ENCODE peak calls at places on chromosomes 6 and 20, in seven cellular contexts. One of them, this sample, is unnamed.

GRCh38 chr20:52552181-52552872 is 360.7 kb upstream of the ZFP64 start:
- DNase-seq in fibroblast of pulmonary artery: peak
- DNase-seq in GM12878: no peak
- DNase-seq in trophoblast cell: peak
- DNase-seq in CD8-positive, alpha-beta memory T cell: no peak
- DNase-seq in body of pancreas: no peak
- DNase-seq in epithelial cell of esophagus: peak
- DNase-seq in this sample: no peak

GRCh38 chr6:107020239-107020638 is 7.8 kb upstream of the MTRES1 start:
- DNase-seq in fibroblast of pulmonary artery: no peak
- DNase-seq in GM12878: no peak
- DNase-seq in trophoblast cell: no peak
- DNase-seq in CD8-positive, alpha-beta memory T cell: no peak
- DNase-seq in body of pancreas: no peak
- DNase-seq in epithelial cell of esophagus: no peak
- DNase-seq in this sample: no peak

GRCh38 chr20:51426879-51427624 is 115.5 kb downstream of the NFATC2 start:
- DNase-seq in fibroblast of pulmonary artery: no peak
- DNase-seq in GM12878: no peak
- DNase-seq in trophoblast cell: no peak
- DNase-seq in CD8-positive, alpha-beta memory T cell: no peak
- DNase-seq in body of pancreas: no peak
- DNase-seq in epithelial cell of esophagus: no peak
- DNase-seq in this sample: no peak

GRCh38 chr6:56954389-56955170 is at the start of gene BEND6:
- DNase-seq in fibroblast of pulmonary artery: peak
- DNase-seq in GM12878: no peak
- DNase-seq in trophoblast cell: peak
- DNase-seq in CD8-positive, alpha-beta memory T cell: peak
- DNase-seq in body of pancreas: peak
- DNase-seq in epithelial cell of esophagus: peak
- DNase-seq in this sample: no peak

GRCh38 chr6:134093007-134093573 is 40.7 kb upstream of the SLC2A12 start:
- DNase-seq in fibroblast of pulmonary artery: no peak
- DNase-seq in GM12878: peak
- DNase-seq in trophoblast cell: no peak
- DNase-seq in CD8-positive, alpha-beta memory T cell: no peak
- DNase-seq in body of pancreas: no peak
- DNase-seq in epithelial cell of esophagus: no peak
- DNase-seq in this sample: peak

GRCh38 chr6:15430181-15430580 is 184.3 kb downstream of the JARID2 start:
- DNase-seq in fibroblast of pulmonary artery: peak
- DNase-seq in GM12878: no peak
- DNase-seq in trophoblast cell: no peak
- DNase-seq in CD8-positive, alpha-beta memory T cell: no peak
- DNase-seq in body of pancreas: no peak
- DNase-seq in epithelial cell of esophagus: no peak
- DNase-seq in this sample: no peak

GRCh38 chr20:34578521-34579147 is 20.1 kb downstream of the MAP1LC3A start:
- DNase-seq in fibroblast of pulmonary artery: no peak
- DNase-seq in GM12878: no peak
- DNase-seq in trophoblast cell: no peak
- DNase-seq in CD8-positive, alpha-beta memory T cell: no peak
- DNase-seq in body of pancreas: no peak
- DNase-seq in epithelial cell of esophagus: no peak
- DNase-seq in this sample: no peak

GRCh38 chr6:116287668-116288282 is 8.0 kb upstream of the TSPYL1 start:
- DNase-seq in fibroblast of pulmonary artery: peak
- DNase-seq in GM12878: no peak
- DNase-seq in trophoblast cell: no peak
- DNase-seq in CD8-positive, alpha-beta memory T cell: no peak
- DNase-seq in body of pancreas: peak
- DNase-seq in epithelial cell of esophagus: peak
- DNase-seq in this sample: no peak

GRCh38 chr6:143842468-143842901 is 653 bp upstream of the LTV1 start:
- DNase-seq in fibroblast of pulmonary artery: no peak
- DNase-seq in GM12878: no peak
- DNase-seq in trophoblast cell: no peak
- DNase-seq in CD8-positive, alpha-beta memory T cell: no peak
- DNase-seq in body of pancreas: no peak
- DNase-seq in epithelial cell of esophagus: no peak
- DNase-seq in this sample: no peak

GRCh38 chr20:9508240-9508661 is 6.1 kb upstream of the LAMP5 start:
- DNase-seq in fibroblast of pulmonary artery: no peak
- DNase-seq in GM12878: no peak
- DNase-seq in trophoblast cell: no peak
- DNase-seq in CD8-positive, alpha-beta memory T cell: no peak
- DNase-seq in body of pancreas: no peak
- DNase-seq in epithelial cell of esophagus: no peak
- DNase-seq in this sample: no peak

GRCh38 chr6:13373488-13373886 is 45.1 kb upstream of the TBC1D7 start:
- DNase-seq in fibroblast of pulmonary artery: peak
- DNase-seq in GM12878: no peak
- DNase-seq in trophoblast cell: no peak
- DNase-seq in CD8-positive, alpha-beta memory T cell: no peak
- DNase-seq in body of pancreas: no peak
- DNase-seq in epithelial cell of esophagus: no peak
- DNase-seq in this sample: no peak

GRCh38 chr6:148835920-148836441 is 89.2 kb downstream of the UST start:
- DNase-seq in fibroblast of pulmonary artery: peak
- DNase-seq in GM12878: no peak
- DNase-seq in trophoblast cell: no peak
- DNase-seq in CD8-positive, alpha-beta memory T cell: no peak
- DNase-seq in body of pancreas: no peak
- DNase-seq in epithelial cell of esophagus: peak
- DNase-seq in this sample: no peak

GRCh38 chr20:50366270-50367103 is 143.7 kb upstream of the PTPN1 start:
- DNase-seq in fibroblast of pulmonary artery: peak
- DNase-seq in GM12878: no peak
- DNase-seq in trophoblast cell: no peak
- DNase-seq in CD8-positive, alpha-beta memory T cell: no peak
- DNase-seq in body of pancreas: peak
- DNase-seq in epithelial cell of esophagus: peak
- DNase-seq in this sample: no peak

GRCh38 chr6:158417760-158418098 is 105.5 kb downstream of the TULP4 start:
- DNase-seq in fibroblast of pulmonary artery: peak
- DNase-seq in GM12878: no peak
- DNase-seq in trophoblast cell: no peak
- DNase-seq in CD8-positive, alpha-beta memory T cell: no peak
- DNase-seq in body of pancreas: no peak
- DNase-seq in epithelial cell of esophagus: peak
- DNase-seq in this sample: no peak

GRCh38 chr6:105484238-105485161 is 81.6 kb upstream of the PREP start:
- DNase-seq in fibroblast of pulmonary artery: peak
- DNase-seq in GM12878: no peak
- DNase-seq in trophoblast cell: no peak
- DNase-seq in CD8-positive, alpha-beta memory T cell: no peak
- DNase-seq in body of pancreas: no peak
- DNase-seq in epithelial cell of esophagus: peak
- DNase-seq in this sample: no peak

GRCh38 chr6:105489213-105489525 is 86.3 kb upstream of the PREP start:
- DNase-seq in fibroblast of pulmonary artery: no peak
- DNase-seq in GM12878: no peak
- DNase-seq in trophoblast cell: no peak
- DNase-seq in CD8-positive, alpha-beta memory T cell: no peak
- DNase-seq in body of pancreas: no peak
- DNase-seq in epithelial cell of esophagus: no peak
- DNase-seq in this sample: no peak

GRCh38 chr6:105487040-105487787 is 84.3 kb upstream of the PREP start:
- DNase-seq in fibroblast of pulmonary artery: no peak
- DNase-seq in GM12878: no peak
- DNase-seq in trophoblast cell: no peak
- DNase-seq in CD8-positive, alpha-beta memory T cell: no peak
- DNase-seq in body of pancreas: no peak
- DNase-seq in epithelial cell of esophagus: no peak
- DNase-seq in this sample: no peak

GRCh38 chr6:105485456-105485855 is 82.6 kb upstream of the PREP start:
- DNase-seq in fibroblast of pulmonary artery: no peak
- DNase-seq in GM12878: no peak
- DNase-seq in trophoblast cell: no peak
- DNase-seq in CD8-positive, alpha-beta memory T cell: no peak
- DNase-seq in body of pancreas: no peak
- DNase-seq in epithelial cell of esophagus: no peak
- DNase-seq in this sample: no peak

DNA sequence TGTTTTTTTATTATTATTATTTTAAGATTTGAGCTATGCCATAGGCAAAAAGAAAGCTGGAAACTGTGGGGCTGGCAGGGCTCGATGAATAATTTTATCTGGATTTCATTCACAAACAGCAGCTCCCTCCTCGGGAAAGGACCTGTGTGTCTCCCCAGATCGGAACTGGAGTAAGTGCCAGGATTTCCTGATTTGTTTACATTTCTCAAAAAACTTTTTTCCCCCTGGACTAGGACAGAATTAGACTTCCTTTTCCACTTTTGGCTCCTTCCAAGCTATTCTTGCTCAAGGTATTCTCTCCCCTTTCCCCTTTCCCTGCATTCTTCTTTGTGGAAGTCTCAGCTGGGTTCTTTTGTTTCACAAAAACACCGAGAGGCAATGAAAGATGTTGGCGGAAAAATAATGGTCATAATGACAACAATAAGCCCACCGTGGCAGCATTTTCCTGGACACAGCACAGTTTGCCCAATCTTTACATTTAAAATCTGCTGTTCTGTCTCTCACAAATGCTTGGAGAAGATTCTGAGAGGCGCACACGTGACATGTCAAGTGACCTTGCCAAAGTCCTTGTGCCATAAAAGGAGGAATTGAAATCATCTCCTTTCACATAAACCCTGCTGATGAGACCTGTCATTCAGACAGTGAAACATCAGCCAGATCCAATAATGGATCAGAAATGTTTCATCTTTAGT is 85.8 kb upstream of the PREP start:
- DNase-seq in fibroblast of pulmonary artery: peak
- DNase-seq in GM12878: no peak
- DNase-seq in trophoblast cell: no peak
- DNase-seq in CD8-positive, alpha-beta memory T cell: no peak
- DNase-seq in body of pancreas: no peak
- DNase-seq in epithelial cell of esophagus: no peak
- DNase-seq in this sample: no peak
- H3K4me3 ChIP-seq in fibroblast of pulmonary artery: no peak
- H3K4me3 ChIP-seq in GM12878: no peak
- H3K4me3 ChIP-seq in trophoblast cell: no peak
- H3K4me3 ChIP-seq in CD8-positive, alpha-beta memory T cell: no peak
- H3K4me3 ChIP-seq in body of pancreas: no peak
- H3K4me3 ChIP-seq in epithelial cell of esophagus: no peak
- H3K4me3 ChIP-seq in this sample: no peak

GRCh38 chr6:79946242-79946641 is 1.1 kb downstream of the ELOVL4 start:
- DNase-seq in fibroblast of pulmonary artery: peak
- DNase-seq in GM12878: no peak
- DNase-seq in trophoblast cell: no peak
- DNase-seq in CD8-positive, alpha-beta memory T cell: peak
- DNase-seq in body of pancreas: no peak
- DNase-seq in epithelial cell of esophagus: peak
- DNase-seq in this sample: no peak
- H3K4me3 ChIP-seq in fibroblast of pulmonary artery: peak
- H3K4me3 ChIP-seq in GM12878: no peak
- H3K4me3 ChIP-seq in trophoblast cell: no peak
- H3K4me3 ChIP-seq in CD8-positive, alpha-beta memory T cell: peak
- H3K4me3 ChIP-seq in body of pancreas: no peak
- H3K4me3 ChIP-seq in epithelial cell of esophagus: peak
- H3K4me3 ChIP-seq in this sample: no peak

DNA sequence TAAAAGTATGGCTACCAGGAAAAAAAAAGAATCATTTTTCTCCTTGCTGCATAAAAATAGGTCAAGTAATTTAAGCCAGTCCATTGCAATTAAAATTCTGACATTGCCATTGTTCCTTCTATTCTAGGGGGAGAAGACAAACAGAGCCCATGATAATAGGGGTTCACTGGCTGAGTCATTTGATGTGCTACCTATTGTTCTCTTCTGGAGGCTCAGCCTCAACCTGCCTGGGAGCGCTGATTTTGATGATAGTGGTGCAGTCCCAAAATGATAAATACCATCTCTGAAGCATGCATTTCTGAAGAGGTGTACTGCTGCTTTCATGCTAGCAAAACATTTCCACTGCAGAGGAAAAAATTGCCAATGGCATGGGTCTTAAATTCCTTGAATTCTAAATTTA is 5.8 kb downstream of the CITED2 start:
- DNase-seq in fibroblast of pulmonary artery: no peak
- DNase-seq in GM12878: no peak
- DNase-seq in trophoblast cell: no peak
- DNase-seq in CD8-positive, alpha-beta memory T cell: no peak
- DNase-seq in body of pancreas: no peak
- DNase-seq in epithelial cell of esophagus: no peak
- DNase-seq in this sample: no peak
- H3K4me3 ChIP-seq in fibroblast of pulmonary artery: no peak
- H3K4me3 ChIP-seq in GM12878: no peak
- H3K4me3 ChIP-seq in trophoblast cell: no peak
- H3K4me3 ChIP-seq in CD8-positive, alpha-beta memory T cell: no peak
- H3K4me3 ChIP-seq in body of pancreas: no peak
- H3K4me3 ChIP-seq in epithelial cell of esophagus: no peak
- H3K4me3 ChIP-seq in this sample: no peak

GRCh38 chr6:108745664-108746336 is 102.4 kb upstream of the ARMC2 start:
- DNase-seq in fibroblast of pulmonary artery: no peak
- DNase-seq in GM12878: no peak
- DNase-seq in trophoblast cell: no peak
- DNase-seq in CD8-positive, alpha-beta memory T cell: no peak
- DNase-seq in body of pancreas: no peak
- DNase-seq in epithelial cell of esophagus: no peak
- DNase-seq in this sample: no peak

GRCh38 chr6:108744996-108745395 is 103.2 kb upstream of the ARMC2 start:
- DNase-seq in fibroblast of pulmonary artery: no peak
- DNase-seq in GM12878: no peak
- DNase-seq in trophoblast cell: no peak
- DNase-seq in CD8-positive, alpha-beta memory T cell: no peak
- DNase-seq in body of pancreas: no peak
- DNase-seq in epithelial cell of esophagus: no peak
- DNase-seq in this sample: no peak

GRCh38 chr6:108742041-108742440 is 106.2 kb upstream of the ARMC2 start:
- DNase-seq in fibroblast of pulmonary artery: no peak
- DNase-seq in GM12878: no peak
- DNase-seq in trophoblast cell: no peak
- DNase-seq in CD8-positive, alpha-beta memory T cell: no peak
- DNase-seq in body of pancreas: no peak
- DNase-seq in epithelial cell of esophagus: no peak
- DNase-seq in this sample: no peak

GRCh38 chr6:108746411-108746810 is 101.8 kb upstream of the ARMC2 start:
- DNase-seq in fibroblast of pulmonary artery: no peak
- DNase-seq in GM12878: no peak
- DNase-seq in trophoblast cell: peak
- DNase-seq in CD8-positive, alpha-beta memory T cell: no peak
- DNase-seq in body of pancreas: peak
- DNase-seq in epithelial cell of esophagus: peak
- DNase-seq in this sample: no peak

DNA sequence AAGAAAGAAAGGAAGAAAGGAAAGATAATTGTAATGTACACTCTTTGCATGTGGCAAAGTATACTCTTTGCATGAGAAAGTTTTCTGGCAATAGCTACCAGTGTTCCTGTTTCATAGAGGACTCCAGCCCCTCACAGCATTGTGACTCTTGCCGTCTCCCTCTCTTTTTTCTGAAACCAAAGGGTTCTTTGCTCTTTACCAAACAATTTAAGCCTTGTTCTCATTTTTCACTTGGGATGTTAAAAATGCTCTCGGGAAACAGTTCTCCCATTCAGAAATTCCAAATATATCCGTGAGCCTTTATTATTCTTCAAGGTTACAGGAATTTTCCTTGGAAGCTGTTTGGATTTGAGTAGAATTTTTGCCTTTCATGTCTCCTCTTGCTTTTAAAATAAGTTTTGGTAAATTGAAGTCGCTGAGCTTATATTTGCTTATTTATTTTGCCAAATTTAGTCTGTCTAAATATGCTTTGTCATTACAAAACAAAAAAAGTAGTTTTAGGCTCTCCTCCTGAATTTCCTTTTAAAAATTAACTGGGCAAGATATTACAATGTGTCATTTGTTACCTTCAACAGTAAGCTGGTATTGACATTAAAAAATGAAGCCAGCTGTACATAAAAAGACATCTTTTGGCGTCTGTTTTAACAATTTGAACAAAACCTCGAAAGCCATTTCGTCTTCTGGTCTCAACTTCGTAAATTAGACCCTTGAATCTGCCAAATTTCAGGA is 103.8 kb upstream of the ARMC2 start:
- DNase-seq in fibroblast of pulmonary artery: no peak
- DNase-seq in GM12878: no peak
- DNase-seq in trophoblast cell: no peak
- DNase-seq in CD8-positive, alpha-beta memory T cell: no peak
- DNase-seq in body of pancreas: no peak
- DNase-seq in epithelial cell of esophagus: no peak
- DNase-seq in this sample: no peak
- H3K4me3 ChIP-seq in fibroblast of pulmonary artery: no peak
- H3K4me3 ChIP-seq in GM12878: no peak
- H3K4me3 ChIP-seq in trophoblast cell: no peak
- H3K4me3 ChIP-seq in CD8-positive, alpha-beta memory T cell: no peak
- H3K4me3 ChIP-seq in body of pancreas: no peak
- H3K4me3 ChIP-seq in epithelial cell of esophagus: no peak
- H3K4me3 ChIP-seq in this sample: no peak

This sample was measured in GM12864.